ENCODE peak calls at places on chromosomes 1 and 21, in four cellular contexts. V is A549, C is K562, H is HepG2. J is an unnamed sample.
A peak's percentile ranks its signal among the peaks of the same experiment; 100 is the strongest.

GRCh38 chr1:115929846-115930245 is 46.5 kb upstream of the SLC22A15 start:
- DNase-seq in H (no peak), C (no peak), V (no peak), J (no peak)

GRCh38 chr1:215192306-215192705 is 109.8 kb downstream of the KCNK2 start:
- DNase-seq in H (no peak), V (no peak), C (no peak), J (no peak)

GRCh38 chr1:106910798-106911197 is 145.7 kb upstream of the PRMT6 start:
- DNase-seq in H (no peak), V (no peak), C (no peak), J (no peak)

GRCh38 chr1:65339866-65340483 is 30.6 kb downstream of the DNAJC6 start:
- DNase-seq in C (peak; percentile 47), V (no peak), H (peak; percentile 52), J (no peak)

GRCh38 chr1:27405074-27405473 is 12.7 kb downstream of the GPR3 start:
- DNase-seq in C (no peak), H (no peak), V (no peak), J (no peak)

GRCh38 chr1:1628656-1629429 is 3.1 kb upstream of the MMP23B start:
- DNase-seq in H (no peak), V (no peak), C (no peak), J (peak; percentile 83)

GRCh38 chr1:11704226-11704619 is 12.7 kb downstream of the DRAXIN start:
- DNase-seq in V (no peak), H (no peak), C (no peak), J (no peak)

GRCh38 chr1:186648606-186649005 is 31.6 kb downstream of the PTGS2 start:
- DNase-seq in V (no peak), C (no peak), H (no peak), J (no peak)

GRCh38 chr1:48966583-48966982 is 189.9 kb upstream of the BEND5 start:
- DNase-seq in V (no peak), C (no peak), H (no peak), J (no peak)

GRCh38 chr1:244445320-244446181 is 6.2 kb downstream of the ADSS2 start:
- DNase-seq in H (no peak), V (no peak), C (peak; percentile 29), J (no peak)

GRCh38 chr1:37879865-37880264 is 20.5 kb upstream of the MTF1 start:
- DNase-seq in V (no peak), C (no peak), H (no peak), J (no peak)

GRCh38 chr1:38133304-38133703 is 86.7 kb upstream of the POU3F1 start:
- DNase-seq in C (no peak), V (no peak), H (no peak), J (no peak)

GRCh38 chr1:223716302-223716862 is 4.0 kb downstream of the CAPN2 start:
- DNase-seq in C (no peak), V (no peak), H (no peak), J (no peak)

GRCh38 chr1:53132176-53132575 is 10.3 kb downstream of the SLC1A7 start:
- DNase-seq in H (no peak), C (no peak), V (no peak), J (no peak)

GRCh38 chr1:63731117-63732043 is 42.4 kb upstream of the ROR1 start:
- DNase-seq in H (no peak), C (no peak), V (peak; percentile 76), J (no peak)

GRCh38 chr1:26081267-26082019 is 14.0 kb upstream of the TRIM63 start:
- DNase-seq in V (no peak), C (no peak), H (no peak), J (no peak)
- TF ChIP-seq RNF2 in V (no peak), C (no peak), H (no peak), J (no peak)

GRCh38 chr1:70536708-70537398 is 125.8 kb downstream of the CTH start:
- DNase-seq in V (no peak), C (no peak), H (no peak), J (no peak)

GRCh38 chr1:70542040-70542439 is 131.0 kb downstream of the CTH start:
- DNase-seq in H (no peak), V (no peak), C (no peak), J (no peak)

GRCh38 chr1:70542856-70543255 is 131.8 kb downstream of the CTH start:
- DNase-seq in H (no peak), C (no peak), V (no peak), J (no peak)

DNA sequence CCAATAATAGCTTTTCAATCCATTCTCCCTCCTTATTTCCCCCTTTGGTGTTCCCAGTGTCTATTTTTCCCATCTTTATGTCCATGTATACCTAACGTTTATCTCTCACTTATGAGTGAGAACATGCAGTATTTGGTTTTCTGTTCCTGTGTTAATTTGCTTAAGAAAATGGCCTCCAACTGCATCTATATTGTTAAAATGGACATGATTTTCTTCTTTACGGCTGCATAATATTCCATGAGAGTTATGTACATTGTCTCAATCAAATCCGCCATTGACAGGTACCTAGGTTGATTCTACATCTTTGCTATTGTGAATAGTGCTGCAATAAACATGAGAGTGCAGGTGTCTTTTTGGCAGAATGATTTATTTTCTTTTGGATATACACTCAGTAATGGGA is 126.7 kb downstream of the CTH start:
- DNase-seq in H (no peak), V (no peak), C (no peak), J (no peak)
- TF ChIP-seq RNF2 in H (no peak), V (no peak), C (no peak), J (no peak)

DNA sequence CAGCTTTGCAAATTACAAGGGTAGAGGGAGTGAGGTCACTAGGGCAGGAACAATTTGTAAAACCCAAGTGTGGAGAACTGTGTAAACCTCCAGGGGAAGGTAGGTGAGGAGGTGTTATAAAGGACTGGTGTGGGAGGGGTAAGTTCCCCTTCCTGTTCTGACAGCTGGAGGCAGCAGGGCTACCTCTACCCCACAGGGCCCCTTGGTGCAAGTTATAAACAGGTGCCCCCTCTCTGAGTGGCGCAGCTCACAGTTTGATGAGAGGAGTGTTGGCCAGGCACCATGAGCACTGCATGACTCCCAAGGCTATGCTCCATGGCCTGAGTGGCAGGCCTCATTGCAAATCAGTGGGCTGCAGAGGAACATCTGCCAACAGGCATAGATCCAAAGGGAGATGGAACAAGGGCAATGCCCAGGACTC is 41.0 kb downstream of the MFSD2A start:
- DNase-seq in C (no peak), V (no peak), H (no peak), J (no peak)
- TF ChIP-seq RNF2 in C (no peak), V (no peak), H (no peak), J (no peak)

GRCh38 chr21:25934771-25935224 is 200.0 kb downstream of the GABPA start:
- DNase-seq in H (peak; percentile 44), C (no peak), V (peak; percentile 15), J (no peak)
- TF ChIP-seq RNF2 in H (no peak), C (no peak), V (no peak), J (no peak)

GRCh38 chr1:81799939-81800740 is 594 bp upstream of the ADGRL2 start:
- DNase-seq in V (no peak), H (peak; percentile 48), C (no peak), J (no peak)

GRCh38 chr1:81800741-81801031 is at the start of gene ADGRL2:
- DNase-seq in H (no peak), C (no peak), V (no peak), J (no peak)

GRCh38 chr1:81802601-81803422 is 2.1 kb downstream of the ADGRL2 start:
- DNase-seq in H (no peak), C (no peak), V (no peak), J (peak; percentile 70)

GRCh38 chr1:81801834-81802531 is 1.2 kb downstream of the ADGRL2 start:
- DNase-seq in C (no peak), H (no peak), V (no peak), J (no peak)

DNA sequence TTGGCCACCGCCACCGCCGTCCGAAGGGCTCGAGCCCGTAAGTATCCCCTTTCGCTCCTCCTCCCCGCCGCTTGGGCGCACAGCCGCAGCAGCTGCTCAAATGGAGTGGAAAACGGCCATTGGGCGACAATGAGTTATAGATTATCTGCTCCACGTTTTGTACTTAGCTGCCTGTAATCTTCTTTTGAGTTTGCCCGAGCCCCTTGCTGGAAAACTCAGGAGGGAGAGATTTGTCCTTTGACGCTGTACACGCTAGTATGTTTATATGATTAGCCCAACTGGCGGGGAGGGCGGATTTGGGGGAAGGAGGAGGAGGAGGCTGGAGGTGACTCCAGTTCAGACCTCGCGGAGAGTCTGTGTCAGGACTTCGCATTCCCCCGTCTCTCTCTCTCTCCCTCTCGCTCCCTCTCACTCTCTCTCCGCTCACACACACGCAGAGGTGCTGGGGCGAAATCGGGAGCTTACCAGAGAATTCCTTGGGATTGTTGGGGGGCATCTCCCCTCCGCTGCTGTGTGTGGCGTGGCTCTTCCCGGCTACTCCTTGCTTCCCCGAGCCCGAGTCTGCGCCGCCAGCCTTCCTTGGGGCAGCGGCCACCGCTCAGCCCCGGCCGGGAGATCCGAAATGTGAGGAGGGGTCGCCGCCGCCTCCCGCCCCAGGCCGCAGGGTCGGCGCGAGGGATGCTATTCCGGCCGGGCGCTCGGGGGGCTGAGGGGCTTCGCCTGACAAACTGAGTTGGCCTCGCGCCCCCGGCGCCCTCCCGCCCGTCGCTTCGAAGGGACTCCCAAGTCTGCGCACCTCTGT is 499 bp downstream of the ADGRL2 start:
- DNase-seq in C (no peak), H (peak; percentile 59), V (peak; percentile 15), J (no peak)
- TF ChIP-seq RNF2 in C (no peak), H (no peak), V (no peak), J (no peak)

GRCh38 chr1:199449221-199449620 is 578.3 kb upstream of the NR5A2 start:
- DNase-seq in C (no peak), H (no peak), V (no peak), J (no peak)

GRCh38 chr1:199448641-199449040 is 578.9 kb upstream of the NR5A2 start:
- DNase-seq in H (no peak), V (no peak), C (no peak), J (no peak)

GRCh38 chr1:199447906-199448305 is 579.6 kb upstream of the NR5A2 start:
- DNase-seq in C (no peak), V (no peak), H (no peak), J (no peak)

GRCh38 chr1:199452627-199453026 is 574.9 kb upstream of the NR5A2 start:
- DNase-seq in V (no peak), C (no peak), H (no peak), J (no peak)

GRCh38 chr1:199449681-199450080 is 577.8 kb upstream of the NR5A2 start:
- DNase-seq in C (no peak), H (no peak), V (no peak), J (no peak)
- TF ChIP-seq RNF2 in C (no peak), H (no peak), V (no peak), J (no peak)

GRCh38 chr1:153540394-153541361 is at the start of gene S100A5:
- DNase-seq in V (no peak), C (peak; percentile 58), H (no peak), J (no peak)
- TF ChIP-seq RNF2 in V (no peak), C (no peak), H (no peak), J (no peak)

DNA sequence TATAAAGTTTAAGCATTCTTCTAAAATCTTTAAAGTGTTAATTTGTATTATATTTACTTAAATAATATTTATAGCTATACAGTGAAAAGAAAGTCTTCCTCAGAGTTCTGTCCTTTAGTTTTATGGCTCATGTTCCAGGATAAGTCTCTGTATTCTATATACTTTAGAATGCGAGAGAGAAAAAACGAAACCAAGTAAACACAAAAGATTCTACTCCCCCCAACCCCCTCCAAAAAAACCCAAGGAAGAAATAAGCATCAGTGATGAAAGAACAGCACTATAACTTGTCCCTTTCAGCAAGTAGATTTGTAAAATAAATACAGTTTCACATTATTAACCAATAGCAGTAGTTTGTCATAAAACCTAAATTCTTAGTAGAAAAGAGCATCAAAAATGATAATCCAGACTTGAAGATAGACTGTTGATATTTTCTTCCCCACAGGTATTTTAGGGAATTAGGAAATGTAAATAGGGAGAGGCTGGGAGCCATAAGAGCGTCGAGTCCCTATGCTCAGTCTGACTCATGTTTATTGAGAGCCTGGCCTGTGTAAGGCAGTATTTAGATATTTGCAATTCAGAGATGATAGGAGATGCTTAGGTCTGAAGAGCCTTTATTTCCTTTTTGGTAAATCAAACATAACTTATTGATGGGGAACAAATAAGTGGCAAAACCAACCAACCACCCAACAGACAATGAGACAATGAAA is 35.5 kb downstream of the CDC14A start:
- DNase-seq in C (no peak), H (no peak), V (no peak), J (no peak)
- TF ChIP-seq RNF2 in C (no peak), H (no peak), V (no peak), J (no peak)

J was measured in H1.